ENCODE peak calls at places on chromosome X, in five cellular contexts. Z, S, D, J and N are unnamed samples. For H3K9me3, the result is how much of the 10 kb centered on the place peaks cover.

GRCh38 chrX:40209951-40210617 is 112.3 kb upstream of the BCOR start:
- DNase-seq in J (no peak), D (no peak), Z (no peak), S (no peak), N (no peak)

GRCh38 chrX:132433001-132433400 is 55.8 kb downstream of the MBNL3 start:
- DNase-seq in J (no peak), Z (no peak), S (peak), D (no peak), N (no peak)

GRCh38 chrX:25206761-25207160 is 191.0 kb upstream of the ARX start:
- DNase-seq in Z (no peak), J (peak), S (no peak), D (no peak), N (peak)

GRCh38 chrX:13645464-13646153 is 7.3 kb upstream of the TCEANC start:
- DNase-seq in S (no peak), Z (no peak), J (no peak), D (no peak), N (no peak)

GRCh38 chrX:132068405-132068804 is 45.3 kb downstream of the STK26 start:
- DNase-seq in S (no peak), Z (no peak), D (no peak), J (no peak), N (peak)

GRCh38 chrX:43805579-43805978 is 76.7 kb downstream of the MAOB start:
- DNase-seq in J (no peak), Z (no peak), S (no peak), D (no peak), N (no peak)

GRCh38 chrX:39730671-39731389 is 366.9 kb downstream of the BCOR start:
- DNase-seq in D (no peak), Z (peak), J (peak), S (peak), N (peak)

GRCh38 chrX:153818571-153819397 is 11.6 kb downstream of the PDZD4 start:
- DNase-seq in J (peak), D (no peak), Z (no peak), S (peak), N (no peak)

GRCh38 chrX:151042852-151043251 is 59.7 kb downstream of the HMGB3 start:
- DNase-seq in D (no peak), Z (no peak), S (no peak), J (no peak), N (no peak)

GRCh38 chrX:39633293-39633692 is 464.5 kb downstream of the BCOR start:
- DNase-seq in Z (no peak), S (no peak), J (no peak), D (no peak), N (no peak)

GRCh38 chrX:49627030-49627777 is 28.4 kb downstream of the GAGE1 start:
- DNase-seq in S (no peak), D (no peak), Z (peak), J (peak), N (no peak)

GRCh38 chrX:138026211-138026610 is 460.3 kb downstream of the ZIC3 start:
- DNase-seq in D (no peak), Z (no peak), J (peak), S (peak), N (no peak)
- TF ChIP-seq CTCF in D (peak), Z (peak), J (peak), S (no peak), N (no peak)

GRCh38 chrX:2136848-2137247 is 363.9 kb downstream of the DHRSX start:
- DNase-seq in D (no peak), Z (no peak), S (no peak), J (no peak), N (no peak)

GRCh38 chrX:2134782-2135181 is 366.0 kb downstream of the DHRSX start:
- DNase-seq in Z (no peak), D (no peak), J (no peak), S (no peak), N (no peak)

GRCh38 chrX:2135421-2135820 is 365.4 kb downstream of the DHRSX start:
- DNase-seq in S (no peak), D (no peak), J (no peak), Z (no peak), N (no peak)

GRCh38 chrX:2137882-2138281 is 362.9 kb downstream of the DHRSX start:
- DNase-seq in Z (no peak), J (no peak), S (no peak), D (no peak), N (no peak)
- H3K27ac ChIP-seq in Z (no peak), J (no peak), S (no peak), D (no peak), N (no peak)

DNA sequence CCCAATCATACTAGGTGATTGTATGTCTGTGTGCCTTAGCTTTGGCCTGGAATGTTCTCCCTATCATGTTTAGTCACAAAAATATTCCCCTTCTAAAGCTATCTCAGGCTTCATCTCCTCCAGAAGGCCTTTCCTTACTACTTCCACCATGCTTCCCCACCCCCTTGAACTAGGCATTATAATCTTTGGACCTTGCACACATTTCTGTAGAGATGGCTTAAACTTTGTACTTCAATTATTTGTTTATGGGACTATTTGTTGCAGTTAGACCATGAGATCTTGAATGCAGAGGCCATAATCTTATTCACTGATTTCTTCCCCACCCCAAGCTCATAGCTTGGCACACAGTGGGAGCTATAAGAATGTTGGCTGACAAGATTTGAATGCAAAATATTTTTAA is 262.0 kb upstream of the EDA2R start:
- DNase-seq in D (no peak), Z (no peak), J (no peak), S (no peak), N (no peak)
- H3K9me3 ChIP-seq in D (under half), Z (under half), J (under half), S (under half), N (under half)

DNA sequence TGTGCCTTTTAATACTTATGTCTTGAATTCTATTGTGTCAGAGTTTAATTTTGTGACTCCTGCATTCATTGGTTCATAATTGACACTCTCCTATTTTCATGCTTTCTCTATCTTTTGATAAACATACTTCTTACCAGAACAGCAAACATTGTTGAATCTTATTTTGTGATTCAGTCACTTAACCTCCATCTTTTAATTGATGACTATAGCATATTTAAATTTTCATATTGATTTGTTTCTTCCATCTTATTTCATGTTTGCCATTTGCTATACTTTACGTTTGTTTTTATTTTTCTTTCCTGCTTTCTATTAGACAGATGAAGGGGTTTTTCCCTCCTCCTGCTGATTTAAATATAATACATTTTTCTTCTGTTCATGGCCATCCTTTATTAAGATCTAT is 115.5 kb upstream of the FAM9A start:
- DNase-seq in J (no peak), D (no peak), Z (no peak), S (no peak), N (no peak)
- TF ChIP-seq CTCF in J (no peak), D (no peak), Z (no peak), S (no peak), N (no peak)

GRCh38 chrX:21374994-21375794 is 976 bp downstream of the CNKSR2 start:
- DNase-seq in J (no peak), D (no peak), Z (no peak), S (peak), N (no peak)
- H3K27ac ChIP-seq in J (no peak), D (no peak), Z (no peak), S (no peak), N (no peak)